ENCODE peak calls at places on chromosomes 6 and 20, in seven cellular contexts. N, O, J, C, M, X and F are unnamed samples.

GRCh38 chr6:35015996-35016395 is 125.1 kb downstream of the TCP11 start:
- DNase-seq in M (no peak), C (no peak), O (no peak), J (no peak), X (no peak), N (no peak), F (no peak)

GRCh38 chr20:35181731-35182130 is 9.9 kb downstream of the PROCR start:
- DNase-seq in O (no peak), C (no peak), J (no peak), X (no peak), M (no peak), N (no peak), F (no peak)

GRCh38 chr6:148915889-148916288 is 169.1 kb downstream of the UST start:
- DNase-seq in N (no peak), M (no peak), C (no peak), J (no peak), O (no peak), X (no peak), F (no peak)

GRCh38 chr6:11229267-11230043 is 3.0 kb downstream of the NEDD9 start:
- DNase-seq in C (no peak), N (no peak), M (no peak), X (no peak), O (peak; percentile 50), J (no peak), F (no peak)

GRCh38 chr20:58976095-58976730 is 4.8 kb upstream of the NELFCD start:
- DNase-seq in M (no peak), J (no peak), N (no peak), X (no peak), C (no peak), O (no peak), F (no peak)

GRCh38 chr20:35742741-35743523 is 872 bp upstream of the RBM39 start:
- DNase-seq in J (no peak), M (no peak), N (peak; percentile 78), C (no peak), O (peak; percentile 31), X (no peak), F (no peak)

GRCh38 chr20:39133205-39133604 is 171.1 kb downstream of the DHX35 start:
- DNase-seq in N (no peak), J (no peak), O (no peak), X (no peak), C (no peak), M (no peak), F (no peak)

GRCh38 chr6:150876598-150876997 is 11.1 kb downstream of the MTHFD1L start:
- DNase-seq in J (peak; percentile 84), C (no peak), X (no peak), O (no peak), N (no peak), M (no peak), F (no peak)

GRCh38 chr20:56005389-56005715 is at the start of gene CBLN4:
- DNase-seq in J (no peak), O (no peak), C (no peak), X (peak; percentile 20), M (no peak), N (no peak), F (no peak)

GRCh38 chr6:85672623-85673022 is 29.9 kb upstream of the SYNCRIP start:
- DNase-seq in M (no peak), N (no peak), J (no peak), O (no peak), X (no peak), C (no peak), F (no peak)

GRCh38 chr20:25437153-25437581 is 29.7 kb downstream of the GINS1 start:
- DNase-seq in N (no peak), C (no peak), M (peak; percentile 20), X (no peak), O (peak; percentile 23), J (no peak), F (no peak)

GRCh38 chr6:165880721-165881120 is 217.7 kb upstream of the PDE10A start:
- DNase-seq in M (no peak), J (no peak), C (no peak), X (no peak), O (no peak), N (no peak), F (no peak)

GRCh38 chr6:16205377-16206144 is 32.8 kb upstream of the GMPR start:
- DNase-seq in J (no peak), O (peak; percentile 38), N (no peak), M (peak; percentile 97), C (no peak), X (no peak), F (no peak)

GRCh38 chr6:15026832-15027231 is 219.0 kb upstream of the JARID2 start:
- DNase-seq in C (no peak), O (peak; percentile 62), M (no peak), N (no peak), J (peak; percentile 43), X (no peak), F (no peak)

GRCh38 chr6:87700729-87701675 is 1.0 kb downstream of the AKIRIN2 start:
- DNase-seq in C (no peak), J (peak; percentile 20), M (no peak), X (peak; percentile 67), N (peak; percentile 59), O (peak; percentile 71), F (peak; percentile 65)

GRCh38 chr6:10425177-10425972 is 10.5 kb upstream of the TFAP2A start:
- DNase-seq in O (no peak), M (no peak), C (no peak), N (no peak), X (no peak), J (no peak), F (no peak)

GRCh38 chr6:156963712-156964700 is 186.8 kb downstream of the ARID1B start:
- DNase-seq in C (no peak), M (no peak), X (no peak), N (peak; percentile 33), O (peak; percentile 26), J (no peak), F (no peak)
- H3K4me3 ChIP-seq in C (no peak overlapping the region), M (peak overlapping the region; percentile 20), X (no peak overlapping the region), N (peak overlapping the region; percentile 17), O (no peak overlapping the region), J (no peak overlapping the region), F (peak overlapping the region; percentile 1)

DNA sequence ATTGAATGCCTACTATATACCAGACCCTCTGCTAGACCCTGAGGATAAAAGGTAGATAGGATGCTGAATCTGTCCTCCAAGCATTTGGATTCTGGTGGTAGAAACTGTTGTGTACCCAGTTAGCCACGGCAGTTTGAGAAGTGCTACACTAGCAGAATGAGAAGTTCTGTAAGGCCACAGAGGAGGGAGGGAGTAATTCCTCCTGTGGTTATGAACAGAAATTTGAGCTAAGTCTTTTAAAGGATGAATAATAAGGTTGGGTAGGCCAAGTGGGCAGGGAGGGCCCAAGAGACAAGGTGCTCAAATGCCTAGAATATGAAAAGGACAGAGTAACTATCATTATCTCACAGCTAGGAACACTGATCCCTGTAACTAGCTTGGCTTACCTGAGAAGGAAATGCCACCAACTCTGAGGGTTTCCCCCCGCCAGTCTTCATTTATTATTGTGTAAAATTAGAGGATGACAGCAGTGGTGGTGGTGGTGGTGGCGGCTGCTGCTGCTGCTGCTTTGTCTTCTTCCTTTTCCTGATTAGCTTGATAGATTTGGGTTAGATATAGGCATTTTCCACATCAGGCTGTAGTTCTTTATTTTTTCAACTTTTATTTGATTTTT is 243.3 kb downstream of the PRL start:
- DNase-seq in M (no peak), C (no peak), J (no peak), N (no peak), O (no peak), X (no peak), F (no peak)
- H3K36me3 ChIP-seq in M (no peaks in the 10 kb centered on the region), C (no peaks in the 10 kb centered on the region), J (no peaks in the 10 kb centered on the region), N (no peaks in the 10 kb centered on the region), O (no peaks in the 10 kb centered on the region), X (no peaks in the 10 kb centered on the region), F (no peaks in the 10 kb centered on the region)

GRCh38 chr6:12260458-12261041 is 29.6 kb upstream of the EDN1 start:
- DNase-seq in X (no peak), C (no peak), N (no peak), M (no peak), O (no peak), J (no peak), F (no peak)
- TF ChIP-seq CTCF in X (no peak), C (no peak), N (no peak), M (no peak), O (no peak), J (no peak), F (no peak)

DNA sequence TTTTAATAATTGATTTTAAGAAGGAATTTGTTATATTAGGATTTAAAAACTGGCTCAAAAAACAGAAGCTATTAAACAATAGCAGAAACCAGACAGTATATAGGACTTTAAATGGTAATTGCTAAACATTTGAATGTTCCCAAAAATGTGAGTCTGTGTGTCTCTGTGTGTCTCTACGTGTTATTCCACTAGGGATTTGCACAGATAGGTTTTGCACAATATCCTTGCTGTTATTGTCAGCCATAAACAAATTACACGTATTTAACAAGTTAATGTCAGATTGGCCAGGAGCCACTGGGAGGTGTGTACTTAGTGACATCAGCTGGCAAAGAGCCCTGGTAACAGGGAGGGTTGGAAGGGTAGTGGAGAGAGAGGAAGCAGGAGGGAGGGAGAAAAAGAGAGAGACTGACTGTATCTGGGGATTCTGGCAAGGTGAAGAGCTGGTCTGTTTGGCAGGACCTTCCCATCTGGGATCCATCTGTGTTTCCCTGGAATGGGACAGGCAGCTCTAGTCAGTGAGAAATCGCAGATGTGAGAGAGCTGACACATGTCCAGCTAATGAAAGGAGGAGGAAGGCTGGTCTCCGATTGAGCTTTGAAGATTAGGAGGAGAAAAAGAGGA is 72.2 kb downstream of the CBFA2T2 start:
- DNase-seq in C (peak; percentile 28), O (peak; percentile 93), X (peak; percentile 62), N (no peak), J (peak; percentile 84), M (peak; percentile 85), F (no peak)
- H3K4me3 ChIP-seq in C (no peak overlapping the region), O (no peak overlapping the region), X (no peak overlapping the region), N (no peak overlapping the region), J (no peak overlapping the region), M (no peak overlapping the region), F (no peak overlapping the region)

GRCh38 chr20:57377350-57377749 is 13.8 kb upstream of the RBM38 start:
- DNase-seq in M (no peak), C (no peak), J (no peak), O (no peak), N (no peak), X (no peak), F (no peak)
- H3K36me3 ChIP-seq in M (peaks cover 21% of the 10 kb centered on the region), C (peaks cover 38% of the 10 kb centered on the region), J (peaks cover 4% of the 10 kb centered on the region), O (no peaks in the 10 kb centered on the region), N (peaks cover 9% of the 10 kb centered on the region), X (no peaks in the 10 kb centered on the region), F (no peaks in the 10 kb centered on the region)